ENCODE peak calls at places on chromosomes 2 and 18, in four cellular contexts. One of them, this sample, is unnamed.

GRCh38 chr2:152566034-152566727 is 151.1 kb downstream of the PRPF40A start:
- DNase-seq in GM12878: peak; percentile 64
- DNase-seq in K562: no peak
- DNase-seq in GM12891: no peak
- DNase-seq in this sample: no peak

GRCh38 chr18:54415086-54415485 is 57.4 kb downstream of the C18orf54 start:
- DNase-seq in K562: no peak
- DNase-seq in GM12878: no peak
- DNase-seq in GM12891: no peak
- DNase-seq in this sample: no peak

GRCh38 chr2:71538656-71539265 is 85.4 kb downstream of the DYSF start:
- DNase-seq in GM12891: no peak
- DNase-seq in GM12878: no peak
- DNase-seq in K562: no peak
- DNase-seq in this sample: no peak

GRCh38 chr2:231769170-231770136 is 11.6 kb downstream of the PDE6D start:
- DNase-seq in GM12878: peak; percentile 51
- DNase-seq in K562: no peak
- DNase-seq in GM12891: no peak
- DNase-seq in this sample: no peak

GRCh38 chr2:119255760-119256573 is 32.3 kb downstream of the STEAP3 start:
- DNase-seq in GM12891: no peak
- DNase-seq in GM12878: no peak
- DNase-seq in K562: no peak
- DNase-seq in this sample: no peak

GRCh38 chr2:124649001-124649400 is 623.9 kb downstream of the CNTNAP5 start:
- DNase-seq in GM12891: no peak
- DNase-seq in GM12878: no peak
- DNase-seq in K562: no peak
- DNase-seq in this sample: no peak

GRCh38 chr2:68185541-68186164 is 28.0 kb downstream of the PNO1 start:
- DNase-seq in K562: peak; percentile 55
- DNase-seq in GM12878: peak; percentile 28
- DNase-seq in GM12891: peak; percentile 30
- DNase-seq in this sample: peak; percentile 79

GRCh38 chr2:233480490-233481202 is 85.9 kb downstream of the USP40 start:
- DNase-seq in GM12891: no peak
- DNase-seq in K562: no peak
- DNase-seq in GM12878: no peak
- DNase-seq in this sample: no peak

DNA sequence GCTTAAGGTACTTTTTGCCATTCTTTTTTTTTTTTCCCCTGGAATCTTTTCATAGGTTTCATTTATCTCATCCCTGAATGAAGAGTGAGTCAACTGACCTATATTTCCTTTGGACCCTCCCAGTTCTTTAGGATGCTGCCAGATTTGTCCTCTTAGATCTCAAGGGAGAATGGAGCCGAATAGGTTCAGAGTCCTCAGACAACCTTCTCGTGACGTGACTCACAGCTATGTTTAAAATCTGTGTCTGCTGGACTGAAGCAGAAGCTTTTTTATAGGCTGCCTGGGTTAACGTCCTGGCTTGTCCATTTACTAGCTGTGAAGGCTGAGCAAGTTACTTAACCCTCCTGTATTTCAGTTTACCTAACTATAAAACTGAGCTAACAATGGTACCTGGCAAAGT is 358.6 kb downstream of the DLGAP1 start:
- DNase-seq in GM12878: no peak
- DNase-seq in GM12891: no peak
- DNase-seq in K562: no peak
- DNase-seq in this sample: no peak
- TF ChIP-seq SPI1 in GM12878: no peak
- TF ChIP-seq SPI1 in GM12891: no peak
- TF ChIP-seq SPI1 in K562: no peak
- TF ChIP-seq SPI1 in this sample: no peak

GRCh38 chr18:35215026-35215425 is 25.8 kb upstream of the ZNF397 start:
- DNase-seq in GM12891: no peak
- DNase-seq in GM12878: no peak
- DNase-seq in K562: no peak
- DNase-seq in this sample: no peak
- TF ChIP-seq SPI1 in GM12891: no peak
- TF ChIP-seq SPI1 in GM12878: no peak
- TF ChIP-seq SPI1 in K562: no peak
- TF ChIP-seq SPI1 in this sample: no peak

GRCh38 chr18:46261799-46262198 is 157.6 kb downstream of the HAUS1 start:
- DNase-seq in GM12878: no peak
- DNase-seq in GM12891: no peak
- DNase-seq in K562: no peak
- DNase-seq in this sample: no peak
- TF ChIP-seq SPI1 in GM12878: no peak
- TF ChIP-seq SPI1 in GM12891: no peak
- TF ChIP-seq SPI1 in K562: no peak
- TF ChIP-seq SPI1 in this sample: no peak

GRCh38 chr18:47050468-47050867 is 15.0 kb upstream of the ELOA2 start:
- DNase-seq in GM12891: no peak
- DNase-seq in GM12878: no peak
- DNase-seq in K562: peak; percentile 16
- DNase-seq in this sample: peak; percentile 2
- TF ChIP-seq SPI1 in GM12891: no peak
- TF ChIP-seq SPI1 in GM12878: no peak
- TF ChIP-seq SPI1 in K562: no peak
- TF ChIP-seq SPI1 in this sample: no peak

GRCh38 chr2:166384774-166385173 is 9.0 kb upstream of the SCN9A start:
- DNase-seq in GM12878: no peak
- DNase-seq in K562: peak; percentile 33
- DNase-seq in GM12891: no peak
- DNase-seq in this sample: no peak

GRCh38 chr2:166382448-166382847 is 6.7 kb upstream of the SCN9A start:
- DNase-seq in K562: no peak
- DNase-seq in GM12891: no peak
- DNase-seq in GM12878: no peak
- DNase-seq in this sample: no peak

GRCh38 chr2:166380615-166381014 is 4.9 kb upstream of the SCN9A start:
- DNase-seq in K562: no peak
- DNase-seq in GM12891: no peak
- DNase-seq in GM12878: no peak
- DNase-seq in this sample: no peak

GRCh38 chr2:166388488-166389070 is 12.8 kb upstream of the SCN9A start:
- DNase-seq in GM12878: no peak
- DNase-seq in GM12891: no peak
- DNase-seq in K562: no peak
- DNase-seq in this sample: no peak

DNA sequence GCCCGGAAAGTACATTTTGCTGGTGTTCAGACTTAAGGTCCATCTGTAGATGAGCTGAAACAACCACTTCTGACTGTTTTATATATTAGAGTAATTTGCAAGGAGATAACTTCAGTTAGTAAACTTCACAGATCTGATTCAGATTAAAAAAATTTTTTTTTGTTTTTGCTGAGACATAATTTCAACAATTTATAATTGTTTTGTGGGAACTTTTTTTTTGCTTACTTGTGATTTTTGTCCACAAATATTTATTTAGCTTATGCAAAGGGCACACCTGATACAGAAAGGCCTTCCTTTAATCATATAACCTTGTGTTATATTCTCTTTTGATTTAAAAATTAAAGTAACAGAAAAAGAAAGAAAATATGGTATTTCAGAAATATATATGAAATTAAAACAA is 9.6 kb upstream of the SCN9A start:
- DNase-seq in K562: no peak
- DNase-seq in GM12878: no peak
- DNase-seq in GM12891: no peak
- DNase-seq in this sample: no peak
- TF ChIP-seq SPI1 in K562: no peak
- TF ChIP-seq SPI1 in GM12878: no peak
- TF ChIP-seq SPI1 in GM12891: no peak
- TF ChIP-seq SPI1 in this sample: no peak

DNA sequence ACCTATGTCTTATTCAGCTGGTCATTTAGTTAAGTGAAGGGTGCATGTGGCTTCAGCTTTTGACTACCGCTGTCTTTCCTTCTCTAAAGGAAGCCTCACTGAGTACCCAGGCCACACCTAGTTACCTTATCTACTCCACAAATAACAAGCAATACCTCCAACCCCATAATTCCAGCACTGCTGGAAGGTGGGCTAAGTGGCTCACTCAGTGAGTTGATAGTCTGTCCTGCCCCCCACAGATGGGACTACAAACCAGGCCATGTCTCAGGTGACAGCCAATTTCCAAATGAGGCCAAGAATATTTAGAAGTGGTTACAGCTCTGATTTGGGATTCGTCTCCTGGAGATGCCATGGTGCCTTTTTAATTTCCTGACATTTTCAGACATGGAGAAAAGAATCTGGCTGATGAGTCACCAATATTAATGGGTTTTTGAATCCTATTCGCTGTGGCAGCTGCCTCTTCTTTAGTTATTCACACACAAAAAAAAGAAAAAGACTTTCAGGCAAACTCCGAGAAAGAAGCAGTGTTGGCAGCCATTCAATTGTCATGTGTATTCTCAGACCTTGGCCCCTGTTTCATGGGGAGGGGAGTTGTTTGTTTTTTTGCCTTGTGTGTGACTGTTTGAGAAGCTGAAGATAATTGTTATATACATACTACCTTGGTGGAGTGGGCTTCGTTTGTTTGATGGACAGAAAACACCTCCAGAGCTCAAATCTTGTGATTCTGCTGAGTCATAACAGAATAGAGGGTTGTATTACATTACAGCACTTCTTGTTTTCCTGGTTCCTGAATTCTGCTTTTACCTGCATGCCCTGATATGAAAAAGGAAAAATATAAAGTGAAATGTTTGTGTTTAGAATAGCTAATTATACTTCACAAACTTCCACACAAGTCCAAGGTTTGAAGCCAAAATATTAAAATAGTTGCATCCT is 64.2 kb downstream of the SCG2 start:
- DNase-seq in K562: no peak
- DNase-seq in GM12878: no peak
- DNase-seq in GM12891: no peak
- DNase-seq in this sample: no peak
- TF ChIP-seq SPI1 in K562: no peak
- TF ChIP-seq SPI1 in GM12878: no peak
- TF ChIP-seq SPI1 in GM12891: no peak
- TF ChIP-seq SPI1 in this sample: peak; percentile 63

GRCh38 chr2:113831156-113831555 is 58.7 kb upstream of the ACTR3 start:
- DNase-seq in GM12891: no peak
- DNase-seq in GM12878: no peak
- DNase-seq in K562: no peak
- DNase-seq in this sample: no peak
- TF ChIP-seq SPI1 in GM12891: no peak
- TF ChIP-seq SPI1 in GM12878: no peak
- TF ChIP-seq SPI1 in K562: no peak
- TF ChIP-seq SPI1 in this sample: no peak

GRCh38 chr18:50155406-50155805 is 39.5 kb downstream of the MYO5B start:
- DNase-seq in GM12891: no peak
- DNase-seq in K562: no peak
- DNase-seq in GM12878: no peak
- DNase-seq in this sample: no peak

GRCh38 chr18:50151876-50152275 is 43.1 kb downstream of the MYO5B start:
- DNase-seq in GM12891: no peak
- DNase-seq in GM12878: no peak
- DNase-seq in K562: no peak
- DNase-seq in this sample: no peak

GRCh38 chr18:50154420-50154819 is 40.5 kb downstream of the MYO5B start:
- DNase-seq in K562: no peak
- DNase-seq in GM12891: no peak
- DNase-seq in GM12878: no peak
- DNase-seq in this sample: no peak

GRCh38 chr18:50152900-50153299 is 42.0 kb downstream of the MYO5B start:
- DNase-seq in K562: no peak
- DNase-seq in GM12878: no peak
- DNase-seq in GM12891: no peak
- DNase-seq in this sample: no peak
- TF ChIP-seq SPI1 in K562: no peak
- TF ChIP-seq SPI1 in GM12878: no peak
- TF ChIP-seq SPI1 in GM12891: no peak
- TF ChIP-seq SPI1 in this sample: no peak

DNA sequence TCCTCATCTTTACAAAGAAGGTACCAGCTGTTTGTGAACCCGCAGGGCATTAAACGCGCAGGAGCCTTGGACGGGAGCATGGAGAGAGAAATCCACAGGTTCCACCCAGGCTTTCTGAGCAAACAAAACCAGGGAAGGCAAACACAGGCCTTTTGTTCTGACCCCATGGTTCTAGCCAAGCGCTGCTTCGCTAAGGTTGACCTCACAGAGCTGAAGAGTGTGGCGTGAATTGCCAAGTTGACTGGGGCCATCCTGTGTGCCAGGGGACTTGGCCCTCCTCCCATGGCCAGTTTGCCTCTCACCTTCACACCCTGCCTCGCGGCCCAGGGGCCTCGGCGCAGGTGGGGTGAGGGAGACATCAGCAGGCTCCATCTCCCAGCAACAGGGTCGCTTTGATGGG is 74.1 kb downstream of the VAPA start:
- DNase-seq in K562: no peak
- DNase-seq in GM12878: no peak
- DNase-seq in GM12891: no peak
- DNase-seq in this sample: no peak
- TF ChIP-seq SPI1 in K562: no peak
- TF ChIP-seq SPI1 in GM12878: no peak
- TF ChIP-seq SPI1 in GM12891: no peak
- TF ChIP-seq SPI1 in this sample: no peak

GRCh38 chr2:80153151-80153550 is 151.4 kb downstream of the LRRTM1 start:
- DNase-seq in GM12878: no peak
- DNase-seq in GM12891: no peak
- DNase-seq in K562: no peak
- DNase-seq in this sample: no peak
- TF ChIP-seq SPI1 in GM12878: no peak
- TF ChIP-seq SPI1 in GM12891: no peak
- TF ChIP-seq SPI1 in K562: no peak
- TF ChIP-seq SPI1 in this sample: no peak